ENCODE peak calls at places on chromosomes 13 and 19, in six cellular contexts. One of them, this sample, is unnamed.

GRCh38 chr13:99354371-99354951 is 47.3 kb upstream of the GPR183 start:
- DNase-seq in trophoblast cell: peak; percentile 96
- DNase-seq in SHP77: no peak
- DNase-seq in stimulated activated CD4-positive, alpha-beta T cell treated with anti-CD3 and anti-CD28 coated beads, Interleukin-2, amount 100 ng/mL, for 24 hours: no peak
- DNase-seq in K562: no peak
- DNase-seq in adipocyte: peak; percentile 29
- DNase-seq in this sample: no peak

GRCh38 chr13:48775285-48775684 is 121.6 kb downstream of the CYSLTR2 start:
- DNase-seq in K562: no peak
- DNase-seq in SHP77: no peak
- DNase-seq in adipocyte: no peak
- DNase-seq in trophoblast cell: no peak
- DNase-seq in stimulated activated CD4-positive, alpha-beta T cell treated with anti-CD3 and anti-CD28 coated beads, Interleukin-2, amount 100 ng/mL, for 24 hours: no peak
- DNase-seq in this sample: peak; percentile 60

GRCh38 chr13:113741101-113741731 is 17.8 kb upstream of the TMEM255B start:
- DNase-seq in stimulated activated CD4-positive, alpha-beta T cell treated with anti-CD3 and anti-CD28 coated beads, Interleukin-2, amount 100 ng/mL, for 24 hours: no peak
- DNase-seq in trophoblast cell: no peak
- DNase-seq in K562: no peak
- DNase-seq in adipocyte: no peak
- DNase-seq in SHP77: no peak
- DNase-seq in this sample: peak; percentile 51

GRCh38 chr13:75365724-75366173 is 116.2 kb downstream of the TBC1D4 start:
- DNase-seq in adipocyte: peak; percentile 60
- DNase-seq in K562: no peak
- DNase-seq in SHP77: no peak
- DNase-seq in trophoblast cell: peak; percentile 62
- DNase-seq in stimulated activated CD4-positive, alpha-beta T cell treated with anti-CD3 and anti-CD28 coated beads, Interleukin-2, amount 100 ng/mL, for 24 hours: no peak
- DNase-seq in this sample: peak; percentile 64

GRCh38 chr13:50131998-50132936 is 117.0 kb downstream of the KCNRG start:
- DNase-seq in trophoblast cell: no peak
- DNase-seq in K562: no peak
- DNase-seq in SHP77: no peak
- DNase-seq in stimulated activated CD4-positive, alpha-beta T cell treated with anti-CD3 and anti-CD28 coated beads, Interleukin-2, amount 100 ng/mL, for 24 hours: peak; percentile 38
- DNase-seq in adipocyte: no peak
- DNase-seq in this sample: peak; percentile 26

GRCh38 chr13:75101348-75101747 is 380.6 kb downstream of the TBC1D4 start:
- DNase-seq in stimulated activated CD4-positive, alpha-beta T cell treated with anti-CD3 and anti-CD28 coated beads, Interleukin-2, amount 100 ng/mL, for 24 hours: no peak
- DNase-seq in trophoblast cell: no peak
- DNase-seq in SHP77: no peak
- DNase-seq in K562: no peak
- DNase-seq in adipocyte: no peak
- DNase-seq in this sample: no peak

GRCh38 chr13:27012482-27013197 is 159.0 kb downstream of the USP12 start:
- DNase-seq in trophoblast cell: peak; percentile 36
- DNase-seq in SHP77: no peak
- DNase-seq in stimulated activated CD4-positive, alpha-beta T cell treated with anti-CD3 and anti-CD28 coated beads, Interleukin-2, amount 100 ng/mL, for 24 hours: no peak
- DNase-seq in adipocyte: peak; percentile 70
- DNase-seq in K562: no peak
- DNase-seq in this sample: peak; percentile 80

GRCh38 chr19:10742494-10742893 is 24.6 kb downstream of the DNM2 start:
- DNase-seq in trophoblast cell: no peak
- DNase-seq in stimulated activated CD4-positive, alpha-beta T cell treated with anti-CD3 and anti-CD28 coated beads, Interleukin-2, amount 100 ng/mL, for 24 hours: no peak
- DNase-seq in adipocyte: no peak
- DNase-seq in SHP77: no peak
- DNase-seq in K562: no peak
- DNase-seq in this sample: no peak

GRCh38 chr13:82370306-82370705 is 1512.0 kb downstream of the SLITRK1 start:
- DNase-seq in SHP77: no peak
- DNase-seq in stimulated activated CD4-positive, alpha-beta T cell treated with anti-CD3 and anti-CD28 coated beads, Interleukin-2, amount 100 ng/mL, for 24 hours: no peak
- DNase-seq in adipocyte: peak; percentile 42
- DNase-seq in trophoblast cell: no peak
- DNase-seq in K562: no peak
- DNase-seq in this sample: peak; percentile 6

GRCh38 chr13:23741879-23742510 is 147.2 kb downstream of the MIPEP start:
- DNase-seq in adipocyte: no peak
- DNase-seq in stimulated activated CD4-positive, alpha-beta T cell treated with anti-CD3 and anti-CD28 coated beads, Interleukin-2, amount 100 ng/mL, for 24 hours: no peak
- DNase-seq in K562: peak; percentile 55
- DNase-seq in SHP77: no peak
- DNase-seq in trophoblast cell: peak; percentile 37
- DNase-seq in this sample: no peak

GRCh38 chr19:45667620-45668341 is at the start of gene GIPR:
- DNase-seq in SHP77: peak; percentile 72
- DNase-seq in adipocyte: peak; percentile 41
- DNase-seq in K562: peak; percentile 88
- DNase-seq in stimulated activated CD4-positive, alpha-beta T cell treated with anti-CD3 and anti-CD28 coated beads, Interleukin-2, amount 100 ng/mL, for 24 hours: peak; percentile 75
- DNase-seq in trophoblast cell: peak; percentile 86
- DNase-seq in this sample: peak; percentile 24